ENCODE peak calls at places on chromosomes 5 and 9, in seven cellular contexts. One of them, this sample, is unnamed.

GRCh38 chr5:145237843-145238242 is 597.3 kb downstream of the PRELID2 start:
- DNase-seq in fibroblast of lung: peak
- DNase-seq in H9: peak
- DNase-seq in astrocyte: peak
- DNase-seq in HCT116: peak
- DNase-seq in mammary epithelial cell: peak
- DNase-seq in PC-3: peak
- DNase-seq in this sample: peak

GRCh38 chr9:121676916-121677315 is 25.5 kb downstream of the DAB2IP start:
- DNase-seq in astrocyte: no peak
- DNase-seq in fibroblast of lung: no peak
- DNase-seq in HCT116: no peak
- DNase-seq in H9: no peak
- DNase-seq in mammary epithelial cell: no peak
- DNase-seq in PC-3: no peak
- DNase-seq in this sample: no peak

GRCh38 chr9:112548836-112549235 is 62.2 kb downstream of the KIAA1958 start:
- DNase-seq in fibroblast of lung: peak
- DNase-seq in H9: no peak
- DNase-seq in mammary epithelial cell: no peak
- DNase-seq in PC-3: no peak
- DNase-seq in HCT116: no peak
- DNase-seq in astrocyte: no peak
- DNase-seq in this sample: no peak

GRCh38 chr5:153515269-153515668 is 24.8 kb downstream of the GRIA1 start:
- DNase-seq in mammary epithelial cell: no peak
- DNase-seq in astrocyte: peak
- DNase-seq in HCT116: no peak
- DNase-seq in H9: no peak
- DNase-seq in PC-3: no peak
- DNase-seq in fibroblast of lung: peak
- DNase-seq in this sample: peak

GRCh38 chr5:173736923-173737412 is 120.5 kb upstream of the BOD1 start:
- DNase-seq in mammary epithelial cell: no peak
- DNase-seq in fibroblast of lung: no peak
- DNase-seq in PC-3: no peak
- DNase-seq in astrocyte: no peak
- DNase-seq in H9: no peak
- DNase-seq in HCT116: no peak
- DNase-seq in this sample: no peak

GRCh38 chr5:132498152-132498551 is 7.6 kb upstream of the IRF1 start:
- DNase-seq in H9: no peak
- DNase-seq in fibroblast of lung: no peak
- DNase-seq in astrocyte: peak
- DNase-seq in PC-3: peak
- DNase-seq in HCT116: no peak
- DNase-seq in mammary epithelial cell: peak
- DNase-seq in this sample: peak

GRCh38 chr9:122797316-122798033 is 2.4 kb upstream of the OR1K1 start:
- DNase-seq in astrocyte: no peak
- DNase-seq in HCT116: no peak
- DNase-seq in fibroblast of lung: no peak
- DNase-seq in PC-3: peak
- DNase-seq in H9: no peak
- DNase-seq in mammary epithelial cell: no peak
- DNase-seq in this sample: peak

GRCh38 chr9:71767421-71768321 is 642 bp downstream of the CEMIP2 start:
- DNase-seq in PC-3: no peak
- DNase-seq in mammary epithelial cell: no peak
- DNase-seq in HCT116: no peak
- DNase-seq in astrocyte: no peak
- DNase-seq in fibroblast of lung: peak
- DNase-seq in H9: no peak
- DNase-seq in this sample: peak

GRCh38 chr9:1869843-1870242 is 145.3 kb upstream of the SMARCA2 start:
- DNase-seq in fibroblast of lung: no peak
- DNase-seq in PC-3: peak
- DNase-seq in astrocyte: no peak
- DNase-seq in mammary epithelial cell: peak
- DNase-seq in HCT116: peak
- DNase-seq in H9: peak
- DNase-seq in this sample: peak

GRCh38 chr9:70324963-70325362 is 66.2 kb downstream of the SMC5 start:
- DNase-seq in fibroblast of lung: peak
- DNase-seq in astrocyte: peak
- DNase-seq in PC-3: peak
- DNase-seq in mammary epithelial cell: peak
- DNase-seq in H9: no peak
- DNase-seq in HCT116: no peak
- DNase-seq in this sample: peak

GRCh38 chr9:135085830-135086546 is 1.5 kb upstream of the OLFM1 start:
- DNase-seq in H9: peak
- DNase-seq in PC-3: peak
- DNase-seq in fibroblast of lung: peak
- DNase-seq in HCT116: peak
- DNase-seq in mammary epithelial cell: peak
- DNase-seq in astrocyte: peak
- DNase-seq in this sample: peak

GRCh38 chr9:85302860-85303779 is 438.6 kb downstream of the AGTPBP1 start:
- DNase-seq in astrocyte: no peak
- DNase-seq in H9: no peak
- DNase-seq in PC-3: no peak
- DNase-seq in fibroblast of lung: no peak
- DNase-seq in HCT116: no peak
- DNase-seq in mammary epithelial cell: no peak
- DNase-seq in this sample: no peak

GRCh38 chr9:79858509-79858908 is 286.7 kb downstream of the TLE4 start:
- DNase-seq in fibroblast of lung: peak
- DNase-seq in astrocyte: no peak
- DNase-seq in HCT116: no peak
- DNase-seq in PC-3: peak
- DNase-seq in mammary epithelial cell: peak
- DNase-seq in H9: no peak
- DNase-seq in this sample: peak

GRCh38 chr5:96741911-96742310 is 65.8 kb downstream of the ERAP1 start:
- DNase-seq in H9: no peak
- DNase-seq in astrocyte: no peak
- DNase-seq in fibroblast of lung: no peak
- DNase-seq in mammary epithelial cell: no peak
- DNase-seq in PC-3: no peak
- DNase-seq in HCT116: no peak
- DNase-seq in this sample: no peak

GRCh38 chr9:4985376-4986266 is 549 bp downstream of the JAK2 start:
- DNase-seq in fibroblast of lung: peak
- DNase-seq in PC-3: peak
- DNase-seq in H9: peak
- DNase-seq in HCT116: peak
- DNase-seq in mammary epithelial cell: peak
- DNase-seq in astrocyte: peak
- DNase-seq in this sample: peak

GRCh38 chr9:19992556-19992955 is 203.7 kb upstream of the SLC24A2 start:
- DNase-seq in H9: no peak
- DNase-seq in mammary epithelial cell: peak
- DNase-seq in HCT116: no peak
- DNase-seq in PC-3: peak
- DNase-seq in astrocyte: peak
- DNase-seq in fibroblast of lung: peak
- DNase-seq in this sample: peak

GRCh38 chr5:180142824-180143610 is 66.0 kb downstream of the RASGEF1C start:
- DNase-seq in HCT116: no peak
- DNase-seq in fibroblast of lung: no peak
- DNase-seq in mammary epithelial cell: no peak
- DNase-seq in astrocyte: no peak
- DNase-seq in H9: no peak
- DNase-seq in PC-3: no peak
- DNase-seq in this sample: no peak

GRCh38 chr5:8253376-8253775 is 384.4 kb downstream of the MTRR start:
- DNase-seq in HCT116: no peak
- DNase-seq in PC-3: peak
- DNase-seq in astrocyte: no peak
- DNase-seq in mammary epithelial cell: no peak
- DNase-seq in H9: no peak
- DNase-seq in fibroblast of lung: no peak
- DNase-seq in this sample: no peak

GRCh38 chr9:77807846-77808749 is 160.0 kb upstream of the GNA14 start:
- DNase-seq in astrocyte: no peak
- DNase-seq in fibroblast of lung: peak
- DNase-seq in H9: no peak
- DNase-seq in PC-3: no peak
- DNase-seq in HCT116: no peak
- DNase-seq in mammary epithelial cell: no peak
- DNase-seq in this sample: no peak

GRCh38 chr9:133957328-133957727 is 34.8 kb downstream of the VAV2 start:
- DNase-seq in H9: no peak
- DNase-seq in astrocyte: no peak
- DNase-seq in PC-3: no peak
- DNase-seq in mammary epithelial cell: no peak
- DNase-seq in HCT116: no peak
- DNase-seq in fibroblast of lung: no peak
- DNase-seq in this sample: no peak

GRCh38 chr5:32585446-32586250 is at the start of gene SUB1:
- DNase-seq in HCT116: peak
- DNase-seq in astrocyte: peak
- DNase-seq in fibroblast of lung: peak
- DNase-seq in PC-3: peak
- DNase-seq in mammary epithelial cell: peak
- DNase-seq in H9: peak
- DNase-seq in this sample: peak

GRCh38 chr9:127528407-127529251 is 77.3 kb downstream of the LRSAM1 start:
- DNase-seq in astrocyte: no peak
- DNase-seq in mammary epithelial cell: no peak
- DNase-seq in H9: no peak
- DNase-seq in PC-3: no peak
- DNase-seq in fibroblast of lung: no peak
- DNase-seq in HCT116: no peak
- DNase-seq in this sample: no peak

GRCh38 chr9:124658165-124659017 is 112.7 kb downstream of the NR6A1 start:
- DNase-seq in H9: peak
- DNase-seq in astrocyte: peak
- DNase-seq in HCT116: peak
- DNase-seq in mammary epithelial cell: peak
- DNase-seq in fibroblast of lung: peak
- DNase-seq in PC-3: peak
- DNase-seq in this sample: peak

GRCh38 chr5:126509339-126509738 is 85.7 kb downstream of the ALDH7A1 start:
- DNase-seq in fibroblast of lung: no peak
- DNase-seq in H9: no peak
- DNase-seq in HCT116: no peak
- DNase-seq in PC-3: no peak
- DNase-seq in mammary epithelial cell: no peak
- DNase-seq in astrocyte: no peak
- DNase-seq in this sample: no peak

GRCh38 chr5:126506079-126506478 is 82.9 kb downstream of the GRAMD2B start:
- DNase-seq in PC-3: no peak
- DNase-seq in mammary epithelial cell: no peak
- DNase-seq in HCT116: no peak
- DNase-seq in astrocyte: no peak
- DNase-seq in H9: no peak
- DNase-seq in fibroblast of lung: no peak
- DNase-seq in this sample: no peak

GRCh38 chr5:126508251-126508961 is 85.2 kb downstream of the GRAMD2B start:
- DNase-seq in PC-3: no peak
- DNase-seq in fibroblast of lung: no peak
- DNase-seq in mammary epithelial cell: no peak
- DNase-seq in astrocyte: no peak
- DNase-seq in H9: no peak
- DNase-seq in HCT116: no peak
- DNase-seq in this sample: no peak

GRCh38 chr5:126511961-126512360 is 83.1 kb downstream of the ALDH7A1 start:
- DNase-seq in fibroblast of lung: no peak
- DNase-seq in HCT116: no peak
- DNase-seq in H9: no peak
- DNase-seq in mammary epithelial cell: no peak
- DNase-seq in PC-3: no peak
- DNase-seq in astrocyte: no peak
- DNase-seq in this sample: no peak

DNA sequence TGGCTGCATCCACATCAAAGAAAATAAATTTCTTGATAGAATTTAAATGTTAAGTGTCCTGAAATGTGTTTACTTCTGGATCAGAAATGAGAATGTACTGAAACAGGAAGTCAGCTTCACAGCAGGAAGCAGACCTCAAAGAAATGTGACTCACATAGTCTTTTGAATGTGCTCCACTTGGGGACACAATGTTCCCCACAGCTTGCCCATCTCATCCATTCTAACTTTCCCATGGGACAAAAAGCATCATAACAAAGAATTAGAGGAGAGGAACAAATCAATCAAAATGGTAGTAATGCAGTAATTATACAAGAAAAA is 85.7 kb downstream of the GRAMD2B start:
- DNase-seq in PC-3: no peak
- DNase-seq in fibroblast of lung: peak
- DNase-seq in HCT116: no peak
- DNase-seq in astrocyte: no peak
- DNase-seq in H9: no peak
- DNase-seq in mammary epithelial cell: no peak
- DNase-seq in this sample: peak
- H2AFZ ChIP-seq in PC-3: peak
- H2AFZ ChIP-seq in fibroblast of lung: peak
- H2AFZ ChIP-seq in HCT116: peak
- H2AFZ ChIP-seq in astrocyte: no peak
- H2AFZ ChIP-seq in H9: no peak
- H2AFZ ChIP-seq in mammary epithelial cell: peak
- H2AFZ ChIP-seq in this sample: peak

GRCh38 chr9:8579661-8580060 is 780.1 kb upstream of the DMAC1 start:
- DNase-seq in astrocyte: no peak
- DNase-seq in mammary epithelial cell: no peak
- DNase-seq in fibroblast of lung: no peak
- DNase-seq in HCT116: no peak
- DNase-seq in PC-3: no peak
- DNase-seq in H9: no peak
- DNase-seq in this sample: no peak
- H3K9ac ChIP-seq in astrocyte: no peak
- H3K9ac ChIP-seq in mammary epithelial cell: no peak
- H3K9ac ChIP-seq in fibroblast of lung: no peak
- H3K9ac ChIP-seq in HCT116: no peak
- H3K9ac ChIP-seq in PC-3: no peak
- H3K9ac ChIP-seq in H9: no peak
- H3K9ac ChIP-seq in this sample: no peak

DNA sequence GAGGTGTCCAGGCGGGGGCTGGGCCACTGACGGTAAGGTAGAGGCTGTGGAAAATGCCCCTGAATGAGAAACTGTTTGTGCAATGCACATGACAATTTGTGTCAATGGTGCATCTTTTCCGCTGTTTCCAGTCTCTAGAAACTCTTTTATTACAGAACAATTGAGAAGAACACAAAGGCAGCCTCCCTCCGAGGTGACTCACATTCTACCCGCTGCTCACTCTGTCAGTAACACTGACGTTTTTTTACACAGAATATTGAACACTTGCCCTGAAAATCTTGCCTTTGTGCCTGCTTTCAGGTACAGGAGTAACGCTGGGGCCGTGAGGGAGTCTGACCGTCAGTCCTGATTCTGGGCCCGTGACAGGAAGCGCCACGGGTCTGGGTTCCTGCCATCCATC is 11.7 kb upstream of the TENT4A start:
- DNase-seq in H9: no peak
- DNase-seq in astrocyte: no peak
- DNase-seq in fibroblast of lung: no peak
- DNase-seq in mammary epithelial cell: no peak
- DNase-seq in PC-3: peak
- DNase-seq in HCT116: no peak
- DNase-seq in this sample: no peak
- H2AFZ ChIP-seq in H9: no peak
- H2AFZ ChIP-seq in astrocyte: peak
- H2AFZ ChIP-seq in fibroblast of lung: no peak
- H2AFZ ChIP-seq in mammary epithelial cell: no peak
- H2AFZ ChIP-seq in PC-3: peak
- H2AFZ ChIP-seq in HCT116: no peak
- H2AFZ ChIP-seq in this sample: no peak

GRCh38 chr9:105969672-105970071 is 275.3 kb downstream of the TMEM38B start:
- DNase-seq in mammary epithelial cell: no peak
- DNase-seq in HCT116: no peak
- DNase-seq in fibroblast of lung: no peak
- DNase-seq in H9: no peak
- DNase-seq in astrocyte: no peak
- DNase-seq in PC-3: no peak
- DNase-seq in this sample: no peak
- H3K9ac ChIP-seq in mammary epithelial cell: no peak
- H3K9ac ChIP-seq in HCT116: no peak
- H3K9ac ChIP-seq in fibroblast of lung: no peak
- H3K9ac ChIP-seq in H9: no peak
- H3K9ac ChIP-seq in astrocyte: no peak
- H3K9ac ChIP-seq in PC-3: no peak
- H3K9ac ChIP-seq in this sample: no peak

This sample was measured in GM23248.